ENCODE peak calls at places on chromosome 17, in four cellular contexts. Z, N, Y and G are unnamed samples.

GRCh38 chr17:39996789-39997188 is 16.2 kb downstream of the PSMD3 start:
- DNase-seq in Y (no peak), N (no peak), Z (no peak), G (no peak)

GRCh38 chr17:19311421-19312215 is 50.9 kb downstream of the B9D1 start:
- DNase-seq in Z (no peak), N (no peak), Y (no peak), G (no peak)

GRCh38 chr17:68396795-68397536 is 60.3 kb downstream of the WIPI1 start:
- DNase-seq in Z (peak; percentile 28), N (peak; percentile 24), Y (no peak), G (no peak)

GRCh38 chr17:57256708-57257112 is 387 bp downstream of the MSI2 start:
- DNase-seq in Z (peak; percentile 40), Y (no peak), N (no peak), G (peak; percentile 12)

GRCh38 chr17:36461330-36462110 is 25.0 kb upstream of the ZNHIT3 start:
- DNase-seq in Z (no peak), N (no peak), Y (no peak), G (no peak)

GRCh38 chr17:50170662-50171370 is 5.0 kb downstream of the SGCA start:
- DNase-seq in Y (no peak), Z (no peak), N (no peak), G (no peak)

GRCh38 chr17:66302761-66303626 is 581 bp downstream of the PRKCA start:
- DNase-seq in Y (peak; percentile 28), N (peak; percentile 74), Z (peak; percentile 51), G (peak; percentile 35)

GRCh38 chr17:64327201-64327930 is 63.3 kb downstream of the PECAM1 start:
- DNase-seq in N (no peak), Z (no peak), Y (no peak), G (no peak)

GRCh38 chr17:3913531-3914318 is 2.5 kb downstream of the P2RX1 start:
- DNase-seq in Z (peak; percentile 79), N (peak; percentile 94), Y (peak; percentile 87), G (peak; percentile 73)

GRCh38 chr17:5583426-5584382 is 605 bp downstream of the NLRP1 start:
- DNase-seq in N (no peak), Z (no peak), Y (no peak), G (no peak)

GRCh38 chr17:49516190-49516589 is 21.1 kb downstream of the NGFR start:
- DNase-seq in N (no peak), Y (no peak), Z (no peak), G (no peak)

GRCh38 chr17:4310349-4311060 is 46.7 kb upstream of the ANKFY1 start:
- DNase-seq in Z (no peak), N (no peak), Y (no peak), G (no peak)

GRCh38 chr17:42323268-42323773 is 35.0 kb downstream of the STAT5A start:
- DNase-seq in Z (no peak), Y (no peak), N (no peak), G (no peak)

GRCh38 chr17:66290097-66290722 is 12.2 kb upstream of the PRKCA start:
- DNase-seq in Z (no peak), N (no peak), Y (no peak), G (no peak)

GRCh38 chr17:63774982-63775290 is 966 bp downstream of the DDX42 start:
- DNase-seq in Z (no peak), Y (no peak), N (no peak), G (no peak)

GRCh38 chr17:61164517-61164916 is 235.1 kb upstream of the TBX2 start:
- DNase-seq in N (no peak), Y (no peak), Z (no peak), G (no peak)

GRCh38 chr17:44584498-44584897 is 27.2 kb downstream of the FZD2 start:
- DNase-seq in Z (no peak), Y (no peak), N (no peak), G (no peak)

GRCh38 chr17:76248013-76248782 is 7.9 kb upstream of the RNF157 start:
- DNase-seq in N (no peak), Y (no peak), Z (no peak), G (no peak)

GRCh38 chr17:60303406-60304099 is 88.4 kb downstream of the USP32 start:
- DNase-seq in N (no peak), Z (no peak), Y (no peak), G (no peak)

GRCh38 chr17:29078183-29079045 is 35.5 kb downstream of the PIPOX start:
- DNase-seq in Z (no peak), N (no peak), Y (no peak), G (no peak)

GRCh38 chr17:73030501-73030911 is 62.0 kb downstream of the SLC39A11 start:
- DNase-seq in Z (no peak), Y (no peak), N (no peak), G (no peak)

GRCh38 chr17:17134952-17135340 is 71.2 kb downstream of the PLD6 start:
- DNase-seq in N (no peak), Y (no peak), Z (no peak), G (no peak)

GRCh38 chr17:12180644-12181261 is 160.1 kb downstream of the MAP2K4 start:
- DNase-seq in N (no peak), Z (no peak), Y (no peak), G (no peak)

GRCh38 chr17:81200695-81201580 is 21.8 kb downstream of the CEP131 start:
- DNase-seq in N (no peak), Y (no peak), Z (peak; percentile 64), G (no peak)

GRCh38 chr17:6648181-6648580 is 3.2 kb downstream of the MED31 start:
- DNase-seq in N (no peak), Y (no peak), Z (no peak), G (no peak)

GRCh38 chr17:75919611-75920010 is 14.9 kb upstream of the MRPL38 start:
- DNase-seq in N (no peak), Y (no peak), Z (no peak), G (no peak)

GRCh38 chr17:43932357-43932756 is 9.9 kb downstream of the PPY start:
- DNase-seq in Y (no peak), Z (no peak), N (no peak), G (no peak)

GRCh38 chr17:30344283-30345088 is 10.6 kb upstream of the TMIGD1 start:
- DNase-seq in Z (peak; percentile 46), Y (no peak), N (no peak), G (peak; percentile 19)

GRCh38 chr17:63704836-63705235 is 4.9 kb upstream of the LIMD2 start:
- DNase-seq in N (no peak), Y (no peak), Z (no peak), G (no peak)

GRCh38 chr17:43732961-43733360 is 25.6 kb downstream of the SOST start:
- DNase-seq in N (no peak), Z (no peak), Y (no peak), G (no peak)

GRCh38 chr17:65749479-65749878 is 188.0 kb upstream of the AXIN2 start:
- DNase-seq in Z (no peak), Y (no peak), N (no peak), G (no peak)

GRCh38 chr17:57262557-57262956 is 6.2 kb downstream of the MSI2 start:
- DNase-seq in N (no peak), Y (no peak), Z (no peak), G (no peak)

GRCh38 chr17:17824119-17824779 is 12.5 kb downstream of the SREBF1 start:
- DNase-seq in N (no peak), Y (no peak), Z (no peak), G (no peak)

GRCh38 chr17:28878981-28879380 is 18.6 kb downstream of the FLOT2 start:
- DNase-seq in N (peak; percentile 94), Y (no peak), Z (no peak), G (no peak)

GRCh38 chr17:28871056-28871579 is 16.3 kb downstream of the ERAL1 start:
- DNase-seq in N (no peak), Y (no peak), Z (no peak), G (no peak)

GRCh38 chr17:45998987-45999899 is at the start of gene STH:
- DNase-seq in N (no peak), Z (no peak), Y (no peak), G (no peak)
- TF ChIP-seq CTCF in N (no peak), Z (no peak), Y (no peak), G (no peak)

DNA sequence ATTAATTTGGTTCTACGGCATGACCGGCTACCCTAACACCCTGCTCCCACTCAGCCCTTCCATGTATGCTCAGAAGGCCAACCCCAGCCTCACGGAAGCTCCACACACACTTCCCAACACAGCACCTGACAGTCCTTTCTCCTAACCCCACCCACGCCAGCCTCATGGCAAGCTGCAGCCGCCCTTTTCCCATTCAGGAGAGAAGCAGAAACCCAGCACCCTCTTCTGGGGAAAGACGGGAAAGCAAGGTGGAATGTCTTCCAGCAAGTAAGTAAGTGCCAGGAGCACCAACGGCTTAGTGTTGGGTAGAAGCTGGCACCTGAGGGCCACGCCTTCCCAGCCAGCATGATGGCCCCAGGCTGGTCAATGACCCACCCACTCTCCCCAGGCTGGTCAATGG is 32.1 kb downstream of the ABR start:
- DNase-seq in N (peak; percentile 92), Z (peak; percentile 65), Y (no peak), G (no peak)
- TF ChIP-seq CTCF in N (peak; percentile 72), Z (no peak), Y (no peak), G (peak; percentile 50)

DNA sequence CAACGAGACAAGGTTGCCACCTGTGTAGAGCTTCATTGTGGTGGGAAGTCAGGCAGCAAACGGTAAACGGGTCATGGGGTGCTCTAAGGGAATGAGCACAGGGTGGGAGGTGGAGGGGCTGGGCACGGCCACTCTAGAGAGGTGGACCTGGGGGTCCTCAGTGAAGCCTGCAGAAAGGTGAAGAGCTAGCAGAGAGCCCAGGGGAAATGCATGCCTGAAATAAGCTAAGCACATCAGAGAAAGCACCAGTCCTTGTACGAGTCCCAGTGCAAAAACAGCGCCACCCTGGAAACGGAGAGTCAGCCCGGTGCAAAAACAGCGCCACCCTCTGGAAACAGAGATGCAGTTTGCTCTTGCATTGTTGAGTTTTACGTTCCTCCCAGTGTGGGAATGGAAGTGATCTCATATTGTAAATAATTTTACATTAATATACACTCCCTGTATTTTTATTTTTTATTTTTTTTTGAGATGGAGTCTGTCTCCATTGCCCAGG is 65.0 kb downstream of the TBC1D16 start:
- DNase-seq in N (peak; percentile 85), Y (no peak), Z (no peak), G (no peak)
- TF ChIP-seq CTCF in N (peak; percentile 90), Y (no peak), Z (peak; percentile 12), G (peak; percentile 72)

DNA sequence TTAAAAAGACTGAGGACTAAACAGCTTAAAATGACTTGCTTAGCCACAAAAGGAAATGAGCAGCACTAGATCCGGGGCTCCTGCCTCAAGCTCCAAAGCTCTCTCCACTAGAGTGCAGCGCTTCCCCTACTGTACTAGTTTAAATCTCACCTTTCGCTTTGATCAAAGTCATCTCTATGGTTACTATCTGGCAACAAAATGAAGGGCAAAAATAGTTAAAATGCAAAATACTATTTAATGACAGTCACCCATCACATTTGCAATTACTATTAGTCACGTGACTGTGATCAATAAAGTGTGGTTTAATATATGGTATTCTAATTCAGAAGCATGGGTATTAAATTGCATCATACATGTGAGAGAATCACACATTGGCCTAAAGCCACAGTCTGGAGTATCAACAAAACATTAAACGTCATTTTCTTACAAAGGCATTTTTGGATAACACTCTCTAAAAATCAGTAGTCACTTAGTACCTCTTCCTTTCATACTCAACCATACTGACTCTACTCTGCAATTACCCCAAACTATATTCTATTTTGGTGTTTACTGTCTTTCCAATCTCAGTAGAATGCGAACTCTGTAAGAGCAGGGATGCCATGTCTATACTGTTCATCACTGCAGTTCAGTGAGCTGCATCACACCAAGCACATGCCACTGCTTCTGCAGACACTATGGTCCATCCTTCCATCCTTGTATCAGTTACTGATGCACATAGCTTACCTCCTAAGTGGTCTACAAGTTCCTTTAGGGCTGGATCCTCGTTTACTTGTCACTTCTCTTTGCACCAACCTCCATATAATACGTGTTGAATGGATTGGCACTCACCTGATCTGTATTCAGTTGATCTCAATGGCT is 6.2 kb downstream of the PSMD12 start:
- DNase-seq in N (no peak), Y (no peak), Z (no peak), G (no peak)
- TF ChIP-seq CTCF in N (peak; percentile 62), Y (no peak), Z (no peak), G (peak; percentile 31)